ENCODE peak calls at places on chromosomes 2 and 18, in five cellular contexts. V is body of pancreas; S is A549; R is left ventricle myocardium inferior; U is CD8-positive, alpha-beta memory T cell. H is an unnamed sample. For H3K4me1, the result is how much of the 10 kb centered on the place peaks cover.

GRCh38 chr2:37652199-37652640 is 19.2 kb downstream of the CDC42EP3 start:
- DNase-seq in V (no peak), S (peak), R (no peak), U (no peak), H (no peak)

GRCh38 chr18:35775887-35776286 is 194.3 kb downstream of the GALNT1 start:
- DNase-seq in V (no peak), S (no peak), R (no peak), U (no peak), H (peak)

GRCh38 chr2:95372845-95373244 is 29.7 kb upstream of the FAHD2A start:
- DNase-seq in V (no peak), S (no peak), R (peak), U (no peak), H (no peak)

GRCh38 chr18:47748093-47748796 is 182.2 kb downstream of the SMAD2 start:
- DNase-seq in V (no peak), S (no peak), R (no peak), U (no peak), H (no peak)

GRCh38 chr2:70456594-70457495 is 96.8 kb downstream of the TGFA start:
- DNase-seq in V (peak), S (no peak), R (no peak), U (no peak), H (no peak)

GRCh38 chr2:144580521-144581153 is 60.7 kb upstream of the ZEB2 start:
- DNase-seq in V (no peak), S (no peak), R (no peak), U (no peak), H (no peak)

GRCh38 chr2:96296925-96297324 is 8.4 kb downstream of the SNRNP200 start:
- DNase-seq in V (no peak), S (no peak), R (no peak), U (no peak), H (no peak)

GRCh38 chr2:204738721-204739120 is 193.4 kb downstream of the PARD3B start:
- DNase-seq in V (no peak), S (no peak), R (no peak), U (no peak), H (no peak)

GRCh38 chr18:12338382-12338781 is 30.3 kb downstream of the TUBB6 start:
- DNase-seq in V (no peak), S (no peak), R (no peak), U (no peak), H (no peak)

GRCh38 chr2:68182902-68183301 is 25.2 kb downstream of the PNO1 start:
- DNase-seq in V (no peak), S (no peak), R (no peak), U (no peak), H (no peak)

GRCh38 chr2:121142452-121142851 is 142.6 kb downstream of the TFCP2L1 start:
- DNase-seq in V (no peak), S (no peak), R (no peak), U (no peak), H (no peak)

GRCh38 chr2:218465987-218466633 is 47.2 kb downstream of the VIL1 start:
- DNase-seq in V (no peak), S (no peak), R (no peak), U (no peak), H (no peak)

GRCh38 chr2:234885113-234885512 is 66.7 kb upstream of the SH3BP4 start:
- DNase-seq in V (peak), S (no peak), R (no peak), U (no peak), H (no peak)

GRCh38 chr18:9469700-9470099 is 5.6 kb upstream of the RALBP1 start:
- DNase-seq in V (no peak), S (no peak), R (no peak), U (no peak), H (no peak)

GRCh38 chr18:48944634-48945033 is 6.1 kb downstream of the SMAD7 start:
- DNase-seq in V (no peak), S (no peak), R (no peak), U (no peak), H (no peak)

GRCh38 chr18:59275406-59275949 is 2.2 kb upstream of the RAX start:
- DNase-seq in V (no peak), S (no peak), R (no peak), U (no peak), H (no peak)

GRCh38 chr2:44777542-44777941 is 164.0 kb upstream of the SIX3 start:
- DNase-seq in V (no peak), S (no peak), R (no peak), U (no peak), H (no peak)

GRCh38 chr2:145592362-145592761 is 1072.4 kb upstream of the ZEB2 start:
- DNase-seq in V (no peak), S (no peak), R (no peak), U (no peak), H (no peak)

GRCh38 chr18:7395566-7395965 is 164.7 kb downstream of the LRRC30 start:
- DNase-seq in V (no peak), S (no peak), R (no peak), U (no peak), H (no peak)

GRCh38 chr2:115733190-115733775 is 1290.8 kb downstream of the DPP10 start:
- DNase-seq in V (no peak), S (no peak), R (no peak), U (no peak), H (peak)

GRCh38 chr2:39851691-39852110 is 72.6 kb upstream of the THUMPD2 start:
- DNase-seq in V (peak), S (no peak), R (no peak), U (no peak), H (peak)

GRCh38 chr2:179974743-179975142 is 32.4 kb downstream of the CWC22 start:
- DNase-seq in V (no peak), S (no peak), R (no peak), U (no peak), H (peak)

GRCh38 chr2:232042911-232043564 is 81.5 kb downstream of the DIS3L2 start:
- DNase-seq in V (no peak), S (no peak), R (no peak), U (no peak), H (no peak)

GRCh38 chr2:182542501-182543258 is 115.8 kb upstream of the PDE1A start:
- DNase-seq in V (no peak), S (no peak), R (no peak), U (no peak), H (no peak)

GRCh38 chr2:207600211-207600610 is 25.0 kb downstream of the METTL21A start:
- DNase-seq in V (no peak), S (no peak), R (no peak), U (no peak), H (no peak)

GRCh38 chr2:133040175-133040574 is 370.2 kb upstream of the LYPD1 start:
- DNase-seq in V (no peak), S (no peak), R (no peak), U (no peak), H (no peak)

GRCh38 chr18:62164855-62165487 is 21.9 kb downstream of the PIGN start:
- DNase-seq in V (no peak), S (no peak), R (no peak), U (no peak), H (no peak)
- H3K4me3 ChIP-seq in V (no peak), S (no peak), R (no peak), U (no peak), H (no peak)

GRCh38 chr2:10449481-10449831 is 1.3 kb upstream of the ODC1 start:
- DNase-seq in V (no peak), S (no peak), R (no peak), U (no peak), H (no peak)
- H3K4me1 ChIP-seq in V (half or more), S (half or more), R (half or more), U (under half), H (under half)

GRCh38 chr2:24576617-24577016 is 85.6 kb downstream of the NCOA1 start:
- DNase-seq in V (no peak), S (no peak), R (no peak), U (no peak), H (no peak)
- H3K4me3 ChIP-seq in V (no peak), S (no peak), R (no peak), U (no peak), H (no peak)

DNA sequence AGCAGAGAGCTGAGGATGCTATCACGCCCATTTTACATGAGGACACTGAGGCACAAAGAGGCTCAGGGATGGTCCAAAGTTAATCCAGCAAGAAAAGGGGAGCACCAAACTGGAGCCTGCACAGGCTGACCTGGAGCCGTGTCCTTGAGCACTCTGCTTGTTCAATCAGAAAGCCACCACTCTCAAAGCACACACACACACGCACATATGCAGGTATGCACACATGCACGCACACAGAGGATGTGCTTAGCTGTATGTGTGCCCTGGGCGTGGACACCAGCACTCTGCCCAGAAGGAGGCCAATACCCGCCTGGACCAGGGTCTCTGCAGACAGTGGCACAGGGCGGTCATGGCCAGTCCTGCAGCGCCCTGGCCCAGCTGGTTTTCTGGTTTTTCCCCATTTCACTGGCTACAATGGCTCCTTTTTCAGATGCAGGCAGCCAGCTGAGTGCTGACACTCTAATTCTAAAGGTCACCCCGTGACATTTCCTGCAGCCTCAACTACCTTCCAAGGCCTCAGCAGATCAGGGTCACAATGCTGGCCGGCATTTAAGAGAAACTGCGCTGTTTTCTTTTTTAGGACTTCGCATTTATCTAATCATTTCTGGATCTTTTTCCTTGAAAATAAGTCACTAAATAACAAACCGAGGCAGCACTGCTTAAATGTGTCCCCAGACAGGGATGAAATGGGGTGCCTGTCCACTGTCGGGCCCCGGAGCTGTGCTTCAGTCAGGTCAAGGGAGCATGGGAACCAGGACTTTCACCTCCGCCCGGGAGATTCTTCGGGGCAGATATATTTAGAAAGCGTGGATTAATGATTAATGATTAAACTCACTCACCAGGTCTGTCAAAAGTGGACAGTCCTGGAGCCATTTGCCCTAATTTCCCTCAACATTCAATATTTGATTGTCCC is 104.5 kb downstream of the HDAC4 start:
- DNase-seq in V (no peak), S (no peak), R (no peak), U (no peak), H (no peak)
- H3K4me1 ChIP-seq in V (half or more), S (under half), R (half or more), U (half or more), H (under half)

DNA sequence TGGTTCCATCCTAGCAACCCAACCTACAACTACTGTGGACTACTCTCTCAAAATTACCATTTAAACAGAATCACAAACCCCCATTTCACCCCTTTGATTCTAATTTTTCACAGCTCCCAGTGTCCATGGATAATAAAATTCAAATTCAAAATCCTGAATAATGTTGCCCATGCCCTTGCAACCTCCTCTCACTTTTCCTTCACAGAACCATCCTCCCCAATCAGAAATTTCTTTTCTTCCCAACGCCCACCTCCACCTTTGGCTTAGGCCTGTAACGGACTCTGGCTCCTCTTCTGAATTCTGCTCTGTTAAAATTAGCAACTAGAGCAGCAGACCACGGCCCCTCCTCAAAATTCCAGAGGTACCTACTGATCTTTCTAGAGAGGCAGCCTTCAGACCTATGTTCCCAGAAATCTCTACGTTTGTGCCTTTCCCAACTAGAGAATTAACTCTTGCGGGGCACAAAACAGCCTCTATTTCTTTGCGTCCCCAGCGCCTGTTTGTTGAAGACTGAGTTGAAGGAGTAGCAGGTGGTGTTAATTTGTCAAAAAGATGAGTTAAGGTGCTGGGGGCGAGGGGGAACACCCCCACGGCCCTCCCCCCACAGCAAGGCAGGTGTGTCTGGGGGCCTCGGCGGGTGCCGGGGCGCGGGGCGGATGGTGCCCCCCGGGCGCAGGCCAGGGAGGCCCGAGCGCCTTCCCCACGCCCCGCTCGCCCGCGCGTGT is 428 bp upstream of the MAP3K20 start:
- DNase-seq in V (no peak), S (no peak), R (no peak), U (no peak), H (no peak)
- H3K4me3 ChIP-seq in V (peak), S (peak), R (peak), U (peak), H (peak)

GRCh38 chr2:226758886-226759660 is 40.5 kb downstream of the IRS1 start:
- DNase-seq in V (no peak), S (no peak), R (no peak), U (no peak), H (no peak)

GRCh38 chr2:226759768-226760167 is 39.9 kb downstream of the IRS1 start:
- DNase-seq in V (no peak), S (no peak), R (no peak), U (no peak), H (no peak)

GRCh38 chr2:226754821-226755536 is 44.6 kb downstream of the IRS1 start:
- DNase-seq in V (no peak), S (no peak), R (no peak), U (no peak), H (no peak)

GRCh38 chr2:226752887-226753286 is 46.7 kb downstream of the IRS1 start:
- DNase-seq in V (no peak), S (no peak), R (no peak), U (no peak), H (no peak)

GRCh38 chr2:226756131-226756530 is 43.5 kb downstream of the IRS1 start:
- DNase-seq in V (no peak), S (peak), R (no peak), U (no peak), H (no peak)
- H3K4me1 ChIP-seq in V (under half), S (half or more), R (half or more), U (under half), H (under half)

DNA sequence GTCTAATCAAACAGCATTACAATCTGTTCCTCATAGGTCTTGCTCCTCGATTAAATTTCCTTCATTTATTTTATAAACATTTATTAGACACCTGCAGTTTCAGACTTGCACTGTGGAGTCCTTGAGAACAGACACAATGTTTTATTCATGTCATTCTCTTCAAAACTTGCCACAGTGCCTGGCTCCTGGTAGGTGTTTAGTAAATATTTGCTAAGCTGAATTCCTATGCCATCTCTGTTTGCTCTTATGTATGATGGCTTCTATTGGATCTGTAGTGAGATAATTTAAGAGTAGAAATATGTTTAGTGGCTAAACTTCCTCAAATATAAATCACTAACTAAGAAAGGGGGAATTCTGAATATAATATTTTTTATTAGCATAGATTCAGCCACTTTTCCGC is 61.4 kb downstream of the LRATD1 start:
- DNase-seq in V (no peak), S (no peak), R (no peak), U (no peak), H (no peak)
- H3K4me3 ChIP-seq in V (no peak), S (no peak), R (no peak), U (no peak), H (no peak)

DNA sequence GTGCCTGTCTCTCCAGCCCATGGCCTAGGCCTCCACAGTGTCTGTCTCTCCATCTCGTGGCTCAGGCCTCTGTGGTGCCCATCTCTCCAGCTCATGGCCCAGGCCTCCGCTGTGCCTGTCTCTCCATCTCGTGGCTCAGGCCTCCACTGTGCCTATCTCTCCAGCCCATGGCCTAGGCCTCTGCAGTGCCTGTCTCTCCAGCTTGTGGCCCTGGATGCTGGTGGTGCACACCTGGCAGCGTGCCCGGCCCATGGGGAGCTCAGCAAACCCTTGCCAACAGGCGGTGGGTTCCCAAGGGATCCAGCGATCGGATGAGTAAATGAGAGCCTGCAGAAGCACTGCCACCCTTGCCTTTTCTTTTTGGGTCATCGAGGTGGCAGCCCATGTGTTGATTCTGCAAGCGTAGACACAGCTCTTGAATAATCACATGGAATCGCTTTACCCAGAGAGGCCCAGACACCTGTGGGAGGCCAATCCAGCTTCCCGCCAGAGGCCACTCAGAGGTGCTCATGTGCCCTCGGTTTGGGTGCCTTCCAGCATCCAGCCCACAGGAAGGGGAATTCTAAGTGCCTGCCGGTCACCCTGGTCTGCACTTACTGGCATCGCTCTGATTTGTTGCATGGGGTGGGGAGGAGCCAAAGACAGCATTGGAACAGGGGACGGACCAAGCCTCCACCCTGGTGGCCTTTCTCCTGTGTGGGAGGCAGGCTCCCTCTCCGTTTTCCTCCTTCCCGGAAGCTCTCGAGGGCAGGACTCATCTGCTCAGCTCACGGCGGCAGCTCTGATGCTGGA is 101.8 kb upstream of the HDAC4 start:
- DNase-seq in V (no peak), S (no peak), R (no peak), U (no peak), H (no peak)
- H3K4me1 ChIP-seq in V (under half), S (under half), R (under half), U (under half), H (under half)

GRCh38 chr2:20449501-20450200 is 2.8 kb downstream of the RHOB start:
- DNase-seq in V (no peak), S (peak), R (no peak), U (no peak), H (no peak)
- H3K4me3 ChIP-seq in V (peak), S (peak), R (peak), U (no peak), H (no peak)

DNA sequence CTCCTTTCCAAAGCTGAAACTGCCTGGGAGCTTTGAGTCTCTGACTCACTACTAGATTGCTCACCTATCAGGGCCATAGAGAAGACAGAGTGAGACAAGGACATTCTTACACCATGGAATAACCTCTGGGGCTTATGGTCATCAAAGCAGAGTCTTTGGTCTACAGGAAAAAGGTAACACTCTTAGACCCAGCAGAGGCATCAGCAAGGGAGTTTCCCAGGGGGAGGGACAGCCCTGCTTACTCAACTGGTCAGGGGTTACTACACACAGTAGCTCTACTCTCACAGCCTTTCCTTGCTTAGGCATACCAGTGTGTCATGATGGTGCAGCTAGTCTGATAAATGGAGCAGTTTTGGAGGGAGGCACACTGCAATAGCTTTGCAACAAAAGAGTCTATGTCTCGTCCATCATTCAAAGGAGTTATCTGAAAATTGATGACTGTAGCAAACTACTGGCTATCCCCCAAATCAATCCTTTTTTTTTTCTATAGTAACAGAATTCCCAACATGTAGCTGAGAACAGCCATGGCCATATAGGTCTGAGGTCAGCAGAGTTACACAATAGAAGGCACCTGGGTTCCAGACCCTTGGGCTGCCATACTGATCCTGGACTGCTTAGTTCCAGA is 22.4 kb upstream of the CD28 start:
- DNase-seq in V (peak), S (peak), R (no peak), U (no peak), H (no peak)
- H3K4me1 ChIP-seq in V (under half), S (under half), R (half or more), U (under half), H (under half)